ENCODE peak calls at places on chromosomes 11 and 22, in ten cellular contexts. U is cardiac muscle cell; B is CD4-positive, alpha-beta memory T cell; W is sigmoid colon; C is adrenal gland; D is IMR-90; E is CD8-positive, alpha-beta T cell; J is A549; Q is SK-N-SH; R is right cardiac atrium. X is an unnamed sample.

GRCh38 chr11:93587858-93588581 is 44.8 kb upstream of the SMCO4 start:
- DNase-seq in Q (no peak), C (no peak), J (no peak), E (no peak), D (no peak), R (no peak), U (no peak), W (no peak), B (no peak), X (no peak)

GRCh38 chr11:43579171-43579918 is 101.2 kb upstream of the HSD17B12 start:
- DNase-seq in D (peak; percentile 42), B (no peak), R (no peak), E (no peak), J (peak; percentile 67), W (no peak), C (no peak), U (peak; percentile 74), Q (peak; percentile 78), X (no peak)

GRCh38 chr11:117535201-117535869 is 207.7 kb downstream of the CEP164 start:
- DNase-seq in R (peak; percentile 62), B (no peak), C (peak; percentile 74), Q (peak; percentile 70), W (peak; percentile 78), D (no peak), E (no peak), U (no peak), J (no peak), X (no peak)

GRCh38 chr11:65454311-65454695 is 31.7 kb downstream of the NEAT1 start:
- DNase-seq in W (peak; percentile 68), U (no peak), D (peak; percentile 48), J (no peak), Q (no peak), C (no peak), B (no peak), R (no peak), E (no peak), X (no peak)

GRCh38 chr22:49956418-49956770 is 4.2 kb upstream of the PIM3 start:
- DNase-seq in J (no peak), E (no peak), C (no peak), U (no peak), R (peak; percentile 29), B (no peak), D (no peak), W (peak; percentile 61), Q (no peak), X (no peak)

GRCh38 chr22:26436903-26437515 is 7.9 kb downstream of the ASPHD2 start:
- DNase-seq in C (peak; percentile 35), R (no peak), W (no peak), D (no peak), U (no peak), Q (no peak), E (no peak), B (no peak), J (no peak), X (no peak)

GRCh38 chr11:132161538-132161937 is 791.1 kb downstream of the NTM start:
- DNase-seq in R (no peak), B (no peak), C (no peak), Q (no peak), E (no peak), D (no peak), U (no peak), J (no peak), W (no peak), X (no peak)

GRCh38 chr11:35629914-35630313 is 11.7 kb downstream of the FJX1 start:
- DNase-seq in Q (no peak), J (peak; percentile 85), W (no peak), E (no peak), R (no peak), U (no peak), D (peak; percentile 100), C (peak; percentile 58), B (no peak), X (no peak)

GRCh38 chr22:20904008-20904979 is 12.9 kb upstream of the CRKL start:
- DNase-seq in E (no peak), R (no peak), J (peak; percentile 82), U (no peak), W (no peak), D (peak; percentile 99), B (no peak), C (peak; percentile 78), Q (no peak), X (no peak)

GRCh38 chr11:2927851-2928604 is 1.2 kb downstream of the PHLDA2 start:
- DNase-seq in Q (peak; percentile 54), D (peak; percentile 28), W (no peak), U (no peak), R (peak; percentile 18), C (no peak), B (no peak), J (peak; percentile 51), E (no peak), X (no peak)

GRCh38 chr22:22933807-22934542 is 46.4 kb downstream of the IGLL5 start:
- DNase-seq in W (no peak), B (no peak), E (no peak), D (no peak), U (no peak), J (no peak), R (no peak), Q (no peak), C (no peak), X (no peak)

GRCh38 chr11:76856571-76856970 is 4.1 kb upstream of the ACER3 start:
- DNase-seq in E (no peak), B (no peak), D (no peak), Q (no peak), C (no peak), U (no peak), W (no peak), R (no peak), J (no peak), X (no peak)

GRCh38 chr11:130478881-130479280 is 30.4 kb downstream of the ADAMTS15 start:
- DNase-seq in E (no peak), R (no peak), W (no peak), Q (peak; percentile 9), B (no peak), C (no peak), D (peak; percentile 34), U (no peak), J (no peak), X (no peak)

GRCh38 chr11:62295504-62295903 is 3.4 kb downstream of the SCGB1D4 start:
- DNase-seq in W (no peak), R (no peak), Q (no peak), D (peak; percentile 30), U (peak; percentile 76), E (no peak), C (no peak), J (peak; percentile 17), B (no peak), X (no peak)

GRCh38 chr11:74019104-74019738 is 10.3 kb upstream of the UCP3 start:
- DNase-seq in C (peak; percentile 51), U (no peak), Q (no peak), B (no peak), R (no peak), E (no peak), J (no peak), W (no peak), D (no peak), X (no peak)

GRCh38 chr11:47109882-47110281 is 66.8 kb downstream of the ARFGAP2 start:
- DNase-seq in C (no peak), Q (no peak), D (no peak), W (no peak), E (no peak), J (no peak), B (no peak), R (no peak), U (no peak), X (no peak)

GRCh38 chr11:47108214-47108613 is 68.5 kb downstream of the ARFGAP2 start:
- DNase-seq in E (no peak), J (no peak), Q (no peak), W (no peak), U (no peak), B (no peak), C (no peak), D (peak; percentile 16), R (no peak), X (no peak)

GRCh38 chr11:47111318-47111804 is 65.3 kb downstream of the ARFGAP2 start:
- DNase-seq in D (no peak), U (no peak), E (no peak), B (no peak), C (no peak), W (no peak), R (no peak), Q (no peak), J (no peak), X (no peak)

GRCh38 chr11:47107709-47108108 is 69.0 kb downstream of the ARFGAP2 start:
- DNase-seq in J (no peak), B (no peak), R (no peak), E (no peak), C (no peak), U (no peak), D (no peak), W (no peak), Q (no peak), X (no peak)

GRCh38 chr11:47109051-47109791 is 67.5 kb downstream of the ARFGAP2 start:
- DNase-seq in E (no peak), B (no peak), J (no peak), D (no peak), U (no peak), W (no peak), C (no peak), Q (no peak), R (no peak), X (no peak)
- H3K4me3 ChIP-seq in E (no peak overlapping the region), B (no peak overlapping the region), J (no peak overlapping the region), D (no peak overlapping the region), U (no peak overlapping the region), W (no peak overlapping the region), C (no peak overlapping the region), Q (no peak overlapping the region), R (no peak overlapping the region), X (no peak overlapping the region)

GRCh38 chr11:72723508-72723907 is 28.7 kb downstream of the ARAP1 start:
- DNase-seq in D (no peak), R (no peak), J (no peak), W (no peak), B (no peak), U (no peak), E (no peak), Q (no peak), C (no peak), X (no peak)
- H3K27ac ChIP-seq in D (no peak overlapping the region), R (no peak overlapping the region), J (peak overlapping the region; percentile 94), W (no peak overlapping the region), B (no peak overlapping the region), U (no peak overlapping the region), E (no peak overlapping the region), Q (peak overlapping the region; percentile 13), C (no peak overlapping the region), X (peak overlapping the region; percentile 92)

GRCh38 chr11:46294365-46295309 is 17.2 kb downstream of the CREB3L1 start:
- DNase-seq in W (peak; percentile 76), B (no peak), Q (peak; percentile 60), J (no peak), R (no peak), U (peak; percentile 59), E (no peak), D (peak; percentile 97), C (peak; percentile 67), X (no peak)
- H3K4me1 ChIP-seq in W (no peaks in the 10 kb centered on the region), B (peaks cover 10% of the 10 kb centered on the region), Q (peaks cover 72% of the 10 kb centered on the region), J (peaks cover 69% of the 10 kb centered on the region), R (peaks cover 3% of the 10 kb centered on the region), U (peaks cover 34% of the 10 kb centered on the region), E (peaks cover 13% of the 10 kb centered on the region), D (peaks cover 69% of the 10 kb centered on the region), C (peaks cover 66% of the 10 kb centered on the region), X (peaks cover 46% of the 10 kb centered on the region)

GRCh38 chr22:37161442-37161841 is 11.7 kb upstream of the IL2RB start:
- DNase-seq in J (peak; percentile 53), E (no peak), W (no peak), C (no peak), Q (no peak), R (no peak), B (no peak), D (no peak), U (no peak), X (no peak)
- H3K4me3 ChIP-seq in J (no peak overlapping the region), E (no peak overlapping the region), W (no peak overlapping the region), C (no peak overlapping the region), Q (no peak overlapping the region), R (no peak overlapping the region), B (no peak overlapping the region), D (no peak overlapping the region), U (no peak overlapping the region), X (no peak overlapping the region)

GRCh38 chr22:30434775-30435315 is 9.3 kb downstream of the MTFP1 start:
- DNase-seq in D (no peak), W (no peak), U (no peak), B (no peak), C (no peak), J (no peak), E (no peak), R (no peak), Q (no peak), X (no peak)
- H3K27ac ChIP-seq in D (no peak overlapping the region), W (no peak overlapping the region), U (no peak overlapping the region), B (peak overlapping the region; percentile 91), C (no peak overlapping the region), J (peak overlapping the region; percentile 4), E (peak overlapping the region; percentile 59), R (no peak overlapping the region), Q (no peak overlapping the region), X (peak overlapping the region; percentile 69)

X was measured in heart left ventricle.